ENCODE peak calls at places on chromosome 18, in six cellular contexts. One of them, this sample, is unnamed.
A peak's percentile ranks its signal among the peaks of the same experiment; 100 is the strongest.

GRCh38 chr18:28404721-28405120 is 227.8 kb upstream of the CDH2 start:
- DNase-seq in PC-9: no peak
- DNase-seq in cardiac muscle cell: no peak
- DNase-seq in RWPE2: no peak
- DNase-seq in gastrocnemius medialis: no peak
- DNase-seq in K562: no peak
- DNase-seq in this sample: no peak

GRCh38 chr18:24942144-24942543 is 409.8 kb downstream of the ZNF521 start:
- DNase-seq in cardiac muscle cell: no peak
- DNase-seq in gastrocnemius medialis: no peak
- DNase-seq in PC-9: no peak
- DNase-seq in K562: no peak
- DNase-seq in RWPE2: no peak
- DNase-seq in this sample: no peak

GRCh38 chr18:62329676-62330454 is 4.8 kb downstream of the TNFRSF11A start:
- DNase-seq in K562: no peak
- DNase-seq in RWPE2: no peak
- DNase-seq in gastrocnemius medialis: no peak
- DNase-seq in PC-9: no peak
- DNase-seq in cardiac muscle cell: peak; percentile 51
- DNase-seq in this sample: peak; percentile 21

GRCh38 chr18:58590231-58590630 is 38.7 kb downstream of the ALPK2 start:
- DNase-seq in cardiac muscle cell: peak; percentile 50
- DNase-seq in RWPE2: no peak
- DNase-seq in K562: no peak
- DNase-seq in gastrocnemius medialis: no peak
- DNase-seq in PC-9: no peak
- DNase-seq in this sample: peak; percentile 61

GRCh38 chr18:62586148-62586774 is 63.4 kb downstream of the ZCCHC2 start:
- DNase-seq in gastrocnemius medialis: peak; percentile 34
- DNase-seq in K562: peak; percentile 74
- DNase-seq in cardiac muscle cell: peak; percentile 79
- DNase-seq in RWPE2: no peak
- DNase-seq in PC-9: peak; percentile 35
- DNase-seq in this sample: peak; percentile 85

GRCh38 chr18:62979900-62980299 is 264.6 kb downstream of the PHLPP1 start:
- DNase-seq in gastrocnemius medialis: no peak
- DNase-seq in RWPE2: no peak
- DNase-seq in PC-9: no peak
- DNase-seq in K562: no peak
- DNase-seq in cardiac muscle cell: no peak
- DNase-seq in this sample: peak; percentile 22

GRCh38 chr18:25329783-25330182 is 22.2 kb downstream of the ZNF521 start:
- DNase-seq in gastrocnemius medialis: no peak
- DNase-seq in RWPE2: no peak
- DNase-seq in PC-9: no peak
- DNase-seq in cardiac muscle cell: no peak
- DNase-seq in K562: no peak
- DNase-seq in this sample: peak; percentile 27

GRCh38 chr18:70382032-70382431 is 93.2 kb downstream of the SOCS6 start:
- DNase-seq in gastrocnemius medialis: no peak
- DNase-seq in cardiac muscle cell: no peak
- DNase-seq in PC-9: peak; percentile 53
- DNase-seq in RWPE2: no peak
- DNase-seq in K562: no peak
- DNase-seq in this sample: no peak

GRCh38 chr18:24322594-24323136 is 75.0 kb downstream of the OSBPL1A start:
- DNase-seq in cardiac muscle cell: no peak
- DNase-seq in gastrocnemius medialis: no peak
- DNase-seq in K562: no peak
- DNase-seq in RWPE2: no peak
- DNase-seq in PC-9: no peak
- DNase-seq in this sample: no peak

GRCh38 chr18:49933530-49933929 is 120.2 kb upstream of the ACAA2 start:
- DNase-seq in gastrocnemius medialis: no peak
- DNase-seq in PC-9: no peak
- DNase-seq in K562: no peak
- DNase-seq in cardiac muscle cell: no peak
- DNase-seq in RWPE2: no peak
- DNase-seq in this sample: no peak

GRCh38 chr18:8987250-8987649 is 115.2 kb upstream of the NDUFV2 start:
- DNase-seq in RWPE2: no peak
- DNase-seq in K562: no peak
- DNase-seq in PC-9: no peak
- DNase-seq in gastrocnemius medialis: no peak
- DNase-seq in cardiac muscle cell: no peak
- DNase-seq in this sample: no peak

GRCh38 chr18:48545690-48546365 is 7.0 kb downstream of the CTIF start:
- DNase-seq in RWPE2: no peak
- DNase-seq in PC-9: no peak
- DNase-seq in K562: peak; percentile 73
- DNase-seq in cardiac muscle cell: peak; percentile 60
- DNase-seq in gastrocnemius medialis: peak; percentile 23
- DNase-seq in this sample: peak; percentile 91

GRCh38 chr18:24878289-24878688 is 417.9 kb downstream of the HRH4 start:
- DNase-seq in RWPE2: no peak
- DNase-seq in gastrocnemius medialis: no peak
- DNase-seq in PC-9: no peak
- DNase-seq in K562: no peak
- DNase-seq in cardiac muscle cell: peak; percentile 55
- DNase-seq in this sample: peak; percentile 61

GRCh38 chr18:9827856-9828793 is 57.6 kb upstream of the TXNDC2 start:
- DNase-seq in RWPE2: peak; percentile 92
- DNase-seq in K562: peak; percentile 82
- DNase-seq in PC-9: peak; percentile 97
- DNase-seq in gastrocnemius medialis: peak; percentile 15
- DNase-seq in cardiac muscle cell: no peak
- DNase-seq in this sample: no peak

GRCh38 chr18:8744656-8745055 is 39.3 kb downstream of the MTCL1 start:
- DNase-seq in gastrocnemius medialis: no peak
- DNase-seq in PC-9: no peak
- DNase-seq in cardiac muscle cell: no peak
- DNase-seq in K562: no peak
- DNase-seq in RWPE2: no peak
- DNase-seq in this sample: no peak

GRCh38 chr18:56635007-56635406 is 3.4 kb downstream of the TXNL1 start:
- DNase-seq in cardiac muscle cell: no peak
- DNase-seq in PC-9: no peak
- DNase-seq in gastrocnemius medialis: no peak
- DNase-seq in K562: no peak
- DNase-seq in RWPE2: no peak
- DNase-seq in this sample: no peak
- H3K4me3 ChIP-seq in cardiac muscle cell: no peak overlapping the region
- H3K4me3 ChIP-seq in PC-9: no peak overlapping the region
- H3K4me3 ChIP-seq in gastrocnemius medialis: no peak overlapping the region
- H3K4me3 ChIP-seq in K562: no peak overlapping the region
- H3K4me3 ChIP-seq in RWPE2: no peak overlapping the region
- H3K4me3 ChIP-seq in this sample: no peak overlapping the region

DNA sequence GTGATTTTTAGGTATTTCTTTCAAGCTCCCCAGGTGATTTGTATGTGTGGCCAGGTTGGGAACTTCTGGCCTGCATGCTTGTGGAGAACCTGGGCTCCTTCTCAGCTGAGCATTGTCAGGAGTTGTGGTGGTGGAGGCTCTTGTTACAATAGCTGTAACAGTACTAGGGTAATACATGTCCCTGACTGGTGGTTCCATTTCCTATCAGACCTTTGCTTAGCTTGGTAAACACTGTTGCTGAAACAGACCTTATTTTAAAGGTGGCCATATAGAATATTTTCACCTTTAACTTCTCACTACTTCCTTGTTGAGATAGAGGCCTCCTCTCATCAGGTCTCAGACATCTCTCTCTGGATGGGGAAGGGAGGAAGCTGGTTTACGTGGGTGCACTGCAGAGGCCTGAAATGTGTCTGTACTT is 79.2 kb downstream of the SETBP1 start:
- DNase-seq in PC-9: no peak
- DNase-seq in RWPE2: no peak
- DNase-seq in K562: no peak
- DNase-seq in gastrocnemius medialis: no peak
- DNase-seq in cardiac muscle cell: no peak
- DNase-seq in this sample: no peak
- H3K27ac ChIP-seq in PC-9: no peak overlapping the region
- H3K27ac ChIP-seq in RWPE2: no peak overlapping the region
- H3K27ac ChIP-seq in K562: no peak overlapping the region
- H3K27ac ChIP-seq in gastrocnemius medialis: peak overlapping the region; percentile 46
- H3K27ac ChIP-seq in cardiac muscle cell: no peak overlapping the region
- H3K27ac ChIP-seq in this sample: no peak overlapping the region

GRCh38 chr18:179499-179898 is 21.1 kb downstream of the USP14 start:
- DNase-seq in gastrocnemius medialis: no peak
- DNase-seq in PC-9: no peak
- DNase-seq in cardiac muscle cell: no peak
- DNase-seq in RWPE2: no peak
- DNase-seq in K562: no peak
- DNase-seq in this sample: no peak
- H3K36me3 ChIP-seq in gastrocnemius medialis: no peaks in the 10 kb centered on the region
- H3K36me3 ChIP-seq in PC-9: peaks cover 35% of the 10 kb centered on the region
- H3K36me3 ChIP-seq in cardiac muscle cell: peaks cover 17% of the 10 kb centered on the region
- H3K36me3 ChIP-seq in RWPE2: peaks cover 80% of the 10 kb centered on the region
- H3K36me3 ChIP-seq in K562: peaks cover 72% of the 10 kb centered on the region
- H3K36me3 ChIP-seq in this sample: peaks cover 16% of the 10 kb centered on the region

GRCh38 chr18:77899972-77900754 is 650.5 kb downstream of the GALR1 start:
- DNase-seq in gastrocnemius medialis: no peak
- DNase-seq in RWPE2: no peak
- DNase-seq in K562: peak; percentile 72
- DNase-seq in cardiac muscle cell: peak; percentile 81
- DNase-seq in PC-9: no peak
- DNase-seq in this sample: peak; percentile 80
- H3K4me3 ChIP-seq in gastrocnemius medialis: peak overlapping the region; percentile 22
- H3K4me3 ChIP-seq in RWPE2: peak overlapping the region; percentile 15
- H3K4me3 ChIP-seq in K562: peak overlapping the region; percentile 34
- H3K4me3 ChIP-seq in cardiac muscle cell: peak overlapping the region; percentile 33
- H3K4me3 ChIP-seq in PC-9: no peak overlapping the region
- H3K4me3 ChIP-seq in this sample: peak overlapping the region; percentile 45

GRCh38 chr18:40875101-40875500 is 1079.9 kb upstream of the PIK3C3 start:
- DNase-seq in cardiac muscle cell: no peak
- DNase-seq in RWPE2: no peak
- DNase-seq in gastrocnemius medialis: no peak
- DNase-seq in K562: no peak
- DNase-seq in PC-9: no peak
- DNase-seq in this sample: no peak

GRCh38 chr18:40878371-40878770 is 1076.7 kb upstream of the PIK3C3 start:
- DNase-seq in K562: no peak
- DNase-seq in gastrocnemius medialis: no peak
- DNase-seq in cardiac muscle cell: peak; percentile 70
- DNase-seq in RWPE2: no peak
- DNase-seq in PC-9: no peak
- DNase-seq in this sample: peak; percentile 42

GRCh38 chr18:40882468-40882867 is 1072.6 kb upstream of the PIK3C3 start:
- DNase-seq in RWPE2: no peak
- DNase-seq in K562: no peak
- DNase-seq in gastrocnemius medialis: no peak
- DNase-seq in PC-9: no peak
- DNase-seq in cardiac muscle cell: no peak
- DNase-seq in this sample: no peak

GRCh38 chr18:40874233-40874632 is 1080.8 kb upstream of the PIK3C3 start:
- DNase-seq in K562: no peak
- DNase-seq in gastrocnemius medialis: no peak
- DNase-seq in cardiac muscle cell: no peak
- DNase-seq in RWPE2: no peak
- DNase-seq in PC-9: no peak
- DNase-seq in this sample: no peak

GRCh38 chr18:40877096-40877495 is 1077.9 kb upstream of the PIK3C3 start:
- DNase-seq in PC-9: no peak
- DNase-seq in RWPE2: no peak
- DNase-seq in cardiac muscle cell: no peak
- DNase-seq in K562: no peak
- DNase-seq in gastrocnemius medialis: no peak
- DNase-seq in this sample: no peak
- H3K27ac ChIP-seq in PC-9: no peak overlapping the region
- H3K27ac ChIP-seq in RWPE2: peak overlapping the region; percentile 94
- H3K27ac ChIP-seq in cardiac muscle cell: peak overlapping the region; percentile 2
- H3K27ac ChIP-seq in K562: no peak overlapping the region
- H3K27ac ChIP-seq in gastrocnemius medialis: no peak overlapping the region
- H3K27ac ChIP-seq in this sample: no peak overlapping the region

GRCh38 chr18:79489048-79489899 is 93.5 kb downstream of the NFATC1 start:
- DNase-seq in gastrocnemius medialis: no peak
- DNase-seq in PC-9: no peak
- DNase-seq in K562: no peak
- DNase-seq in cardiac muscle cell: no peak
- DNase-seq in RWPE2: peak; percentile 41
- DNase-seq in this sample: no peak

GRCh38 chr18:79488311-79489047 is 92.7 kb downstream of the NFATC1 start:
- DNase-seq in PC-9: no peak
- DNase-seq in RWPE2: peak; percentile 38
- DNase-seq in cardiac muscle cell: no peak
- DNase-seq in K562: no peak
- DNase-seq in gastrocnemius medialis: no peak
- DNase-seq in this sample: no peak

GRCh38 chr18:79493211-79493800 is 97.6 kb downstream of the NFATC1 start:
- DNase-seq in RWPE2: peak; percentile 43
- DNase-seq in PC-9: no peak
- DNase-seq in K562: no peak
- DNase-seq in cardiac muscle cell: no peak
- DNase-seq in gastrocnemius medialis: no peak
- DNase-seq in this sample: no peak

GRCh38 chr18:79489900-79490592 is 94.3 kb downstream of the NFATC1 start:
- DNase-seq in cardiac muscle cell: no peak
- DNase-seq in K562: no peak
- DNase-seq in RWPE2: peak; percentile 47
- DNase-seq in gastrocnemius medialis: no peak
- DNase-seq in PC-9: no peak
- DNase-seq in this sample: no peak

DNA sequence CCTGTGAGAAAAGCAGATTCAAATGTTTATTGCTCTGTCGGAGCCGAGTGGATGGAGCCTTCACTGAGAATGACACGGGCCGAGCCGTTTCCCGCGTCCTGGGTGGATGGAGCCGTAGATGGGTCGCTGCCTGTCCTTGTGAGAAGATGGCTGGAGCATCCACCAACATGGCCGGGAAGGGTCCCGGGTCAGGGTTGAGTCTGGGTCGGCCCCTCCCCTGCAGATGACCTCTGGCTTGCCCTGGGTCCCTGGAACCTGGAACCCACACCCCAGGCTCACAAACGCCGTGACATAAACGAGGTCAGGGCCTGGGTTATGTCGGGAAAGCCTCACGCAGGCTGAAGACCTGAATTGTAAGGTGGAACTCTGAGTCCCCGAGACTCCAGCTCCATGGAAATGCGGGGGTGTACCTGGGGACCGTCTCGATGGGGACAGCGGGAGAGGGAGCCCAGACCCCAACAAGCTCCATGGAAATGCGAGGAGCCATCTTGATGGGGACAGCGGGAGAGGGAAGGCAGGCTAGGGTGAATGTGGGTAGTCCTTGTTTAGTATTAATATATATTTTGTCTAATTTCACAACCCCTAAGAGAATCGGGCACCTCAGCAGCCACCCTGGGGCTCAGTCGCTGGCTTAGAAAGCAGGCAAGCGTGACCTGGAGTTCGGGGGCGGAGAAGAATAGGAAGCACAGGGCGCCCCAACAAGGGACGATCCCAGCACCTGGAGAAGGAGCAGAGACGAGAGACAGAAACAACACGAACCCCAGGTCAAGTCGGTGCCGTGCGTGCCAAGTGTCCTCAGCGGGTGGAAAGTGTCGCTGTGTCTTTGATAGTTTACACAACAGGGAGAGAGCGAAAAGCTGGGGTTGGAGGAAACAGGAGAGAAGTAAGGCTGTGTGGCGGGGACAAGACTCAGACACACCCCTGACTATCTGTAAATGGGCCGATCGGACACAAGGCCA is 95.1 kb downstream of the NFATC1 start:
- DNase-seq in RWPE2: peak; percentile 45
- DNase-seq in K562: no peak
- DNase-seq in PC-9: no peak
- DNase-seq in gastrocnemius medialis: no peak
- DNase-seq in cardiac muscle cell: no peak
- DNase-seq in this sample: no peak
- H3K36me3 ChIP-seq in RWPE2: no peaks in the 10 kb centered on the region
- H3K36me3 ChIP-seq in K562: peaks cover 3% of the 10 kb centered on the region
- H3K36me3 ChIP-seq in PC-9: no peaks in the 10 kb centered on the region
- H3K36me3 ChIP-seq in gastrocnemius medialis: no peaks in the 10 kb centered on the region
- H3K36me3 ChIP-seq in cardiac muscle cell: no peaks in the 10 kb centered on the region
- H3K36me3 ChIP-seq in this sample: no peaks in the 10 kb centered on the region